ENCODE peak calls at places on chromosomes 12 and 14, in five cellular contexts. Y is mammary epithelial cell, I is lower leg skin, E is kidney, F is HCT116. S is an unnamed sample.

GRCh38 chr14:100522616-100523021 is 64.6 kb downstream of the BEGAIN start:
- DNase-seq in Y (no peak), I (peak; percentile 72), E (peak; percentile 19), F (no peak), S (no peak)

GRCh38 chr14:54881761-54882401 is 20.7 kb downstream of the GCH1 start:
- DNase-seq in Y (peak; percentile 34), I (peak; percentile 18), E (no peak), F (no peak), S (no peak)

GRCh38 chr14:101878222-101879211 is 85.9 kb upstream of the DYNC1H1 start:
- DNase-seq in Y (no peak), I (no peak), E (no peak), F (no peak), S (no peak)

GRCh38 chr12:57031228-57031670 is 14.9 kb upstream of the TAC3 start:
- DNase-seq in Y (peak; percentile 80), I (no peak), E (no peak), F (peak; percentile 18), S (peak; percentile 81)

GRCh38 chr12:111753144-111753881 is 13.4 kb upstream of the ALDH2 start:
- DNase-seq in Y (no peak), I (peak; percentile 91), E (peak; percentile 83), F (peak; percentile 2), S (peak; percentile 55)

GRCh38 chr14:68958553-68958952 is 20.5 kb downstream of the ACTN1 start:
- DNase-seq in Y (peak; percentile 69), I (no peak), E (peak; percentile 75), F (no peak), S (no peak)

GRCh38 chr12:49793620-49794019 is 34.6 kb downstream of the NCKAP5L start:
- DNase-seq in Y (no peak), I (no peak), E (no peak), F (no peak), S (no peak)

GRCh38 chr14:24780278-24780677 is 146.3 kb upstream of the GZMB start:
- DNase-seq in Y (no peak), I (no peak), E (no peak), F (no peak), S (no peak)

GRCh38 chr12:118850244-118850825 is 131.0 kb upstream of the SRRM4 start:
- DNase-seq in Y (no peak), I (no peak), E (no peak), F (peak; percentile 13), S (peak; percentile 0)

GRCh38 chr14:81286574-81287370 is 66.0 kb upstream of the GTF2A1 start:
- DNase-seq in Y (no peak), I (no peak), E (no peak), F (no peak), S (no peak)

GRCh38 chr14:55807059-55807499 is 227.1 kb downstream of the KTN1 start:
- DNase-seq in Y (peak; percentile 97), I (peak; percentile 95), E (peak; percentile 94), F (peak; percentile 70), S (peak; percentile 98)

GRCh38 chr14:35380794-35381193 is 23.8 kb downstream of the NFKBIA start:
- DNase-seq in Y (no peak), I (no peak), E (peak; percentile 14), F (no peak), S (peak; percentile 46)

DNA sequence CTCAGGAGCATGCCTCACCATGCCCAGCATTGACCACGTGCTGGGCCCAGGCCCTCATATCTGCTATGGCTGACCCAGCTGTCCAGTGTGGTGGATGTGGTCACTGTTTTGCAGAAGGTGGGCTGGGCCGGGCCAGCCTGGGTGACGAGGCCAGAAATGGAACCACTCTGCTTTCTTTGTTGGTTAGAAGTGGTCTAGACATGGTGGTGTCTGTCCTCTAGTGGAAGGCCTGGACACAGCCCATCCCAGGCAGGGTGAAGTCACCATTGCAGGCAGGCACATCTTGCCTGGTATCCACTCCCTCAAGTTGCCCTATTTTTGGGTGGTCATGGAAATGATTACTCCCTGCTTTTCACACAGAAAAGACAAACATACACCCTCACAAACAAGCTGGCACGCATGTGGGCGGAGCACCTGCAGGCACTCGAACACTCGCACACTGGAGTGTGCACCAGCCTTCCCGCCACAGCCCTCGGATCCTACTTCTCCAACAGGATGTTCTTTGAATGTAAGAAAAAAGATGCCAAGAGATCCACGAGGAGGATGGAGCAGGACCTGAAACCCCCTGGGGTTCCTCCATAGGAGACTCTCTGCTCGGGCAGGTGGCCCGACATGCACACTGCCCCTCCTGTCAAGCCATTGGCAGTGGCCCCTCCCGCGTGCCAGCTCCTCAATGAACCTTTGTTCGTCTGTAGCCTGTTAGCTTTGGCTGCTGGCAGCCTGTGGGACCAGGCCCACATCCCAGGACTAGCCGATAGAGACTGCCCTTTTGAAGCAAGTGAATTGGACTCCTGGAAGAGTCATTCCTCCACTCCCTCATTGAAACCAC is 38.4 kb downstream of the MLXIP start:
- DNase-seq in Y (no peak), I (no peak), E (peak; percentile 46), F (no peak), S (no peak)
- TF ChIP-seq CTCF in Y (peak; percentile 21), I (no peak), E (no peak), F (no peak), S (no peak)

DNA sequence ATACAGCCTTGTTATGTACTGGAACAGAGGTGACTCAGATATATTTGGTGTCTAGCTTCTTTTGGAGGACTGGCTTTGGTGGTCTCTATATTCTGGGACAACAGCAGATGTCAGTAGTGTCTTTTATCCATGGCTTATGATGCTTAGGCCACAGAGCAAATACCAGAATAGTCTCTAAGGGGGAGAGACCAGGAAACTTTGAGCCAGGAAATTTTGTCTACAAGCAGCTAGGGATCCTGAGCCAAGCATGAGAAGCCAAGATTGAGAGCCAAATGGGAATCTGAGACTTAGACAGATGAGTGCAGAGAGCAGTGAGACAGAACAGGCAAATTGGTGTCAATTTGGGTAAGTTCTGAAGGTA is 28.4 kb upstream of the PTPRR start:
- DNase-seq in Y (no peak), I (no peak), E (no peak), F (no peak), S (no peak)
- TF ChIP-seq CTCF in Y (no peak), I (no peak), E (no peak), F (no peak), S (no peak)

DNA sequence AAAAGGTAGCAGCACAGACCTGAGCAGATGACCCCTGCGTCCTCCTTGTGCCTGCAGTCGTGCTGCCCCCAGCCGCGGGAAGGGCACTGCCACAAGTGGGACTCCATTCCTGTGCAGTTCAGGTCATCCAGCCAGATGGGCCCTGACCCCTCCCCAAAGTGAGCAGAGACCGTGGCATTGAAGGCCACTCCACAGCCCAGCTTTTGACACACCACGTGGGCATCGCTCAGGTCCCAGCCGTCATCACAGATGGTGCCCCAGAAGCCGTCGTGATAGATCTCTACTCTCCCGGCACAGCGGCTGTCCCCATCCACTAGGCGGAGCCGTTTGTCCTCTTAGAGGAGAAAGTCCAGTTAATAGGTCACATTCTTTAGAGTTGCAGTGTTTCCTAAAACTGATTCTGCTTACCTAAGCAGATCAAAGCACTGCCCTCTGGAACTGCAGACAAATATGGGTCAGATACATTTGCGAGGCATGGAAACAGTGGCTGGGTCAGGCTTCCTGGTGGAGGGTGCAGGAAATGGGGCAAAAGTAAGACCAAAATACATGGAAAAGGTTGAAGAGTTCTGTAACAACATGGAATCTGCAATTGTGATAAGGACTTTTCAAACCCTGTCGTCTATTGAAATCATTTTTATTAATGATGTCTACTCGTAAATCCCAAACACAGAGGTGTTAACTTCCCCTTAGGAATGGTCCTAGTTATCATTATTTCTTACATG is 69.4 kb downstream of the CD163L1 start:
- DNase-seq in Y (peak; percentile 9), I (no peak), E (peak; percentile 58), F (peak; percentile 47), S (peak; percentile 72)
- TF ChIP-seq CTCF in Y (peak; percentile 28), I (no peak), E (peak; percentile 33), F (peak; percentile 78), S (peak; percentile 32)

DNA sequence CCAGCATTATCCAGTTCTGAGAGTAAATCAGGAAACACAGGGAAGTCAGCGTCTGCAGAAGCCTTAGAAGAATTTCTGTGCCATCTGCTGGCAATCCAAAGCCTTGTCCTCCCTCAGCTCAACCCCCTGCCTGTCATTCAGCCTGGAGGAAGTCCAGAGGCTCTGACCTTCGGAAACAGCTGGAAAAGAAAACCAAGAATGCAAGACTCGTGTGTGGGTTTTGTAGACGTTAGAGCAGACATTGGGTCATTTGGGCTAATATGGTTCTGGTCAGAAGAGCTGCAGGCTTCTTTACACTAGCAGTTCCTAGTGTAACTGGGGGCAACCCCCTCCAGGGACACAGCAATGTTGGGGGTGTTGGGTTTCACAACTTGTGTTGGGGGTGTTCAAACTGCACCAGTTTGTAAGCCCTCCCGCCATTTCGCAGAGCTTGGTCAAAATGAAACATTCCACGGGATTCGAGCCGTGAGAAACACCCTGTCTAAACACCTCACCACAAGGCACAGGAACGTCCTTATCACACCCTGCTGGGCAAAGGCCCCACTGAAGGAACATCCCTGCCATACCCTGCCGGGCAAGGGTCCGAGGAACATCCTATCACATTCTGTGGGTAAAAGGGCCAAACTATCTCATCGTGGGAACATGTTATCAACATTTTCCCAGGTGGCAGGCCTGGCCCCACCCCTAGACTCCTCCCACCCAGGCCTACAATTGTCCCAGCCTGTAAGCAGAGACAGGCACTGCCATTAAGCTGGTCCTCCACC is 21.0 kb upstream of the SERPINA4 start:
- DNase-seq in Y (no peak), I (peak; percentile 77), E (no peak), F (no peak), S (no peak)
- TF ChIP-seq CTCF in Y (no peak), I (no peak), E (no peak), F (no peak), S (no peak)

DNA sequence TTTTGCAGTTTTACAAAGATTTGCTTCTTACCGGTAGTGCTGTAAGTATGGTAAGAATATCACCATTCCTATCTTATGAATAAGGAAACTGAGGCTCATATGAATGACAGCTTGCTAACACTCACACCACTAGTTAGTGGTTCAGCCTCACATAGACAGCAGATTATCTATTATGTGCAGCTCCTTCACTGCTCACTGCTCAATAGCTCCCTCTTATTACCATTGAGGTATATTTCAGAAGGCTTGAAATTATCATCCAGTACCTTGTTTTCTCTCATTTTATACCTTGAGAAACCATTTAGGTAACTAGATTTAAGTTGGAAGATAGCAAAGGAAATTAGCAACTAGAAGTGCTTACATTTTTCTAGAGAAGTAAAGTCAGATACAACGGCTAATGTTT is 15.5 kb downstream of the RIC8B start:
- DNase-seq in Y (no peak), I (no peak), E (no peak), F (no peak), S (peak; percentile 1)
- TF ChIP-seq CTCF in Y (no peak), I (no peak), E (peak; percentile 9), F (peak; percentile 30), S (no peak)

GRCh38 chr12:12017798-12018197 is 52.9 kb upstream of the BCL2L14 start:
- DNase-seq in Y (no peak), I (no peak), E (no peak), F (no peak), S (no peak)
- TF ChIP-seq CTCF in Y (no peak), I (no peak), E (no peak), F (peak; percentile 24), S (no peak)

DNA sequence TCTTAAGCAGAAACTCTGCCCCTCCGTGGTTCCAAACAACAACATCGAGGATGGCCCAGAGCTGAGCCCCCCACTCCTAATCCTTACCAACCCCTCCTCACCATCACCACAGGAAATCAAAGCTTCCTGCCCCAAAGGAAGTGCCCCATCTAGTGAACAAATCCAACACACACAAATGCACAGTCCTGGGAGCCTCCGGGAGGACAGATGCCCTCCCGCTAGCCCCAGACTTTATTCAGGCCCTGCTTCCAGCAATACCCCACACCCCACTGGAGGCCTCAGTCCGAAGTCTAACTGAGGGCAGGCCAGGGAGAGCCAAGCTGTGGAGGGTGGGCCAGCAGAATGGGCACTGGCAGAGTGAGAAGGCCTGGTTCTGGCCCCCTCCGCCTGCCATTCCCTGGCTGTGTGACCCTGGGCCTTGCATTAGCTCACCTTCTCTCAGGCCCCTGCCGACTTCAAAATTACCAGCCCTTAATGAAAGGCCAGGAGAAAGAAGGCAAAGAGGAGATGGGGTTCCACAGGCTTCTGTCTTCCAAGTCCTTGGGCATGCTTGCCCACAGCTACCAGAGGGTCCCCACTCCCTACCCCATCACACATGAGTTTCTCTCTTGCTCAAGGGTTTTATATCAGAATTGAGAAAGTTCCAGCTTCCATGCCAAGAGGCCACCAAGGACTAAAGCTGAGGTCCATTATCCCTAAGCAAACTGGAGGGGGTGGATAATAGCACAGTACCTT is 2.3 kb downstream of the HDAC7 start:
- DNase-seq in Y (no peak), I (peak; percentile 85), E (peak; percentile 62), F (no peak), S (no peak)
- TF ChIP-seq CTCF in Y (no peak), I (no peak), E (no peak), F (no peak), S (no peak)